ENCODE peak calls at places on chromosome 12, in five cellular contexts. P is spleen, D is AG09309, K is HFFc6, A is tibial nerve. V is an unnamed sample.

GRCh38 chr12:63897931-63898330 is 53.4 kb downstream of the SRGAP1 start:
- DNase-seq in P (no peak), D (no peak), K (no peak), A (no peak), V (no peak)

GRCh38 chr12:75446857-75447256 is 33.7 kb upstream of the GLIPR1 start:
- DNase-seq in P (no peak), D (peak; percentile 46), K (peak; percentile 70), A (no peak), V (no peak)

GRCh38 chr12:50257226-50258166 is 25.8 kb downstream of the LIMA1 start:
- DNase-seq in P (no peak), D (no peak), K (peak; percentile 51), A (no peak), V (no peak)

GRCh38 chr12:87806310-87806709 is 222.9 kb downstream of the C12orf50 start:
- DNase-seq in P (no peak), D (no peak), K (no peak), A (no peak), V (no peak)

GRCh38 chr12:132560831-132561783 is 49.3 kb downstream of the LRCOL1 start:
- DNase-seq in P (peak; percentile 91), D (no peak), K (no peak), A (no peak), V (peak; percentile 75)

GRCh38 chr12:6771509-6772330 is 600 bp upstream of the LAG3 start:
- DNase-seq in P (no peak), D (no peak), K (no peak), A (no peak), V (no peak)

GRCh38 chr12:120851444-120851843 is 52.7 kb downstream of the SPPL3 start:
- DNase-seq in P (no peak), D (no peak), K (no peak), A (no peak), V (no peak)

GRCh38 chr12:62351326-62351725 is 91.1 kb downstream of the USP15 start:
- DNase-seq in P (no peak), D (no peak), K (no peak), A (no peak), V (no peak)

GRCh38 chr12:121628037-121628436 is 1.7 kb downstream of the ORAI1 start:
- DNase-seq in P (peak; percentile 80), D (no peak), K (no peak), A (no peak), V (no peak)

GRCh38 chr12:22321620-22322019 is 12.9 kb downstream of the ST8SIA1 start:
- DNase-seq in P (peak; percentile 76), D (no peak), K (no peak), A (no peak), V (no peak)

GRCh38 chr12:21354641-21355040 is 18.1 kb upstream of the IAPP start:
- DNase-seq in P (no peak), D (no peak), K (no peak), A (no peak), V (no peak)

DNA sequence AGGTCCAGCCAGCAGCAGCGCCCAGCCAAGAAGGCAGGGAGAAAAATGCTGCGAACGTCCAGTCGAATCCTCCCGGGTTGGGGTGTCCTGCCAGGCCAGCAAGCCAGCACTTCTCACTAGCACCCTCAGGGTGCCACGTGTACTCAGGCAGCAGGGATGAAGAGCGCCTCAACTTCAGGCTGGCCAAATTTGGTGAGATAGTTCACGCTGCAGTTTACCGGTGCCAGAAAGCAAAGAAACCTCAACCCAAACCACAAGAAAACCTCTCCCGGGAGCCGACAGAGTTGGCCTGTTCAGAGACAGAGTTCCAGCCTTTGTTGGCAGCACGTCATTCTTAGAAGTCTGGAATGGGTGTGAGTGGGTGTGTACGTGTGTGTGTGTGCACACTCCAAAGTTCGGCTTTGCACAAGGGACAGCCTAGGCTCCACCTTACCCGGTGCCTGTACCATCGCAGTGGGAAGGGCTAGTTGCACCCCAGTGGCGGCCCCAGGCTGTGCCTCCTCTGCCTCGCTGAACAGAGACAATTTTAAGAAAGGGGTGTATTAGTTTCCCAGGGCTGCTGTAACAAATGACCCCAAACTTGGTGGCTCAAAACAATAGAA is 42.1 kb downstream of the ELK3 start:
- DNase-seq in P (peak; percentile 45), D (no peak), K (no peak), A (no peak), V (no peak)
- TF ChIP-seq CTCF in P (no peak), D (no peak), K (no peak), A (no peak), V (no peak)

GRCh38 chr12:79690156-79690605 is 583 bp downstream of the PAWR start:
- DNase-seq in P (peak; percentile 85), D (no peak), K (peak; percentile 22), A (no peak), V (peak; percentile 67)

GRCh38 chr12:79688376-79689040 is 2.3 kb downstream of the PAWR start:
- DNase-seq in P (no peak), D (no peak), K (no peak), A (no peak), V (no peak)

GRCh38 chr12:79689041-79689476 is 1.7 kb downstream of the PAWR start:
- DNase-seq in P (no peak), D (no peak), K (no peak), A (no peak), V (no peak)

GRCh38 chr12:79690606-79691298 is at the start of gene PAWR:
- DNase-seq in P (peak; percentile 92), D (no peak), K (peak; percentile 41), A (peak; percentile 21), V (peak; percentile 48)

GRCh38 chr12:79689477-79690155 is 1.1 kb downstream of the PAWR start:
- DNase-seq in P (peak; percentile 91), D (no peak), K (peak; percentile 28), A (no peak), V (peak; percentile 56)
- TF ChIP-seq CTCF in P (no peak), D (no peak), K (no peak), A (no peak), V (no peak)

GRCh38 chr12:33427071-33427470 is 12.5 kb downstream of the SYT10 start:
- DNase-seq in P (no peak), D (no peak), K (no peak), A (no peak), V (no peak)
- TF ChIP-seq CTCF in P (no peak), D (no peak), K (no peak), A (no peak), V (no peak)

GRCh38 chr12:89707992-89708792 is 446 bp downstream of the ATP2B1 start:
- DNase-seq in P (peak; percentile 94), D (no peak), K (no peak), A (peak; percentile 15), V (peak; percentile 58)
- TF ChIP-seq CTCF in P (no peak), D (peak; percentile 9), K (no peak), A (no peak), V (no peak)

DNA sequence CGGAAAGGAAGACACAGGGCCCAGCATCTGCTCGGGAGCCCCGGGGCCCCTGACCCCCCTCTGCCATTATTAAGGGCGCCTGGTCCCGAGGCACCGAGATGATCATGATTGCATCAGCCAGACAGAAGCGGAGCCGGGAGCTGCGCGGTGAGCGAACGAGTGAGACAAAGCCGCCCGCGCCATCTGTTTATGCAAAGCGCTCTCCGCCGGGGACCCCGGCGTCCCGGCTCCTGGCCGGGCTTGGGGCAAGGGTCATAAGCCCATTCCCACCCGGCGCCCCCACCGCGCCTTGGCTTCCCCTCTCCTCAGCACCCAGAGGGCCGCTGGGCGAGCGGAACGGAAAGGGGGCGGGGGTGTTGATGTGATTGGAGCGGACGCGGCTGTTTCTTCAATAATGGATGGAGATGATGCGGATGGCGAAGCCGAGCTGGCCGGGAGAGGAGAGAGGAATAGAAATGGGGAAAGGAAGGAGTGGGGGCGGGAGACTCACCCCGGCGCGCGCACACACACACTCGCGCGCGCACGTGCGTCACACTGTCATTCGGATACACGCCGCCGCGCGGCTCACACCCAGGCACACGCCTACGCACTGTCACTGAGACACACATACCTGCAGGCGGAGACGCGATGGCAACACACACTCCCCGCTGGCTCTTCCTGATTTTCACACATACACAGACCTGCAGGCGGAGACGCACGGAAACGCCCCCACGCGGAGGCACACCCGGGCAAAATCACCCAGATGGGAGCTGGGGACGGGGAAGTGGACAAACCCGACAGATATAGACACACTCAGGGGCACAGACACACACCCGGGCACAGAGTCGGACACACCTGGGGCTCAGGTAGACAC is 10.7 kb downstream of the STAC3 start:
- DNase-seq in P (peak; percentile 89), D (no peak), K (peak; percentile 39), A (no peak), V (peak; percentile 71)
- TF ChIP-seq CTCF in P (no peak), D (no peak), K (no peak), A (no peak), V (no peak)

GRCh38 chr12:77324763-77325468 is 259.5 kb upstream of the E2F7 start:
- DNase-seq in P (peak; percentile 80), D (no peak), K (peak; percentile 37), A (peak; percentile 53), V (no peak)
- TF ChIP-seq CTCF in P (no peak), D (peak; percentile 59), K (peak; percentile 71), A (peak; percentile 10), V (no peak)

GRCh38 chr12:113837528-113838296 is 128.4 kb downstream of the RBM19 start:
- DNase-seq in P (no peak), D (no peak), K (no peak), A (no peak), V (no peak)
- TF ChIP-seq CTCF in P (no peak), D (no peak), K (peak; percentile 29), A (no peak), V (no peak)

GRCh38 chr12:94299846-94300245 is 151.5 kb downstream of the PLXNC1 start:
- DNase-seq in P (no peak), D (no peak), K (no peak), A (no peak), V (no peak)

GRCh38 chr12:94297876-94298520 is 149.6 kb downstream of the PLXNC1 start:
- DNase-seq in P (no peak), D (no peak), K (no peak), A (no peak), V (no peak)

DNA sequence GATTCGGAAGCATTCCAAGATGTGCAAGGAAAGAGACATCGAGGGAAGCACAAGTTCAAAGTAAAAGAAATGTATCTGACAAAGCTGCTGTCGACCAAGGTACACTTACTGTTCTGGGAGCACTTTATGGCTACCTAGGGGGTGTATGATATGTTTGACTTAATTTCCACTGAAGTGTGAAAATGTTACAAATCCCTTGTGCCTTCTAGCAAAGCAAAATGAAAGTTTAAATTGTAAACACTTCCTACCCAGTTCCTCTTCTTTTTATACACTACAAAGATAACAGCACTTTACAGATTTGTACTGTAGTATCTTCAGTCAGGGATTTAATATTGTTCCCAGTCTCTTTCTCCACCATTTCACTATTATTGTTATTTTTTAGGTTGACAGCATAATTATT is 148.9 kb downstream of the PLXNC1 start:
- DNase-seq in P (no peak), D (no peak), K (no peak), A (no peak), V (no peak)
- TF ChIP-seq CTCF in P (no peak), D (no peak), K (no peak), A (no peak), V (no peak)

GRCh38 chr12:70783455-70783854 is 137.1 kb downstream of the PTPRR start:
- DNase-seq in P (no peak), D (no peak), K (no peak), A (no peak), V (no peak)
- TF ChIP-seq CTCF in P (no peak), D (no peak), K (no peak), A (no peak), V (no peak)

V was measured in activated B cell treated with CpG ODN at 0.5 μM for 24 hours.